ENCODE peak calls at places on chromosomes 4 and X, in ten cellular contexts. Q, X, D, F, G, O, N, E, M and V are unnamed samples.

GRCh38 chr4:16686195-16686594 is 212.2 kb downstream of the LDB2 start:
- DNase-seq in Q (no peak), X (peak; percentile 82), D (no peak), F (peak; percentile 97), G (peak; percentile 77), O (no peak), N (no peak), E (peak; percentile 98), M (peak; percentile 75), V (peak; percentile 68)

GRCh38 chr4:659851-660250 is 14.2 kb downstream of the ATP5ME start:
- DNase-seq in Q (no peak), X (no peak), D (no peak), F (no peak), G (no peak), O (no peak), N (no peak), E (no peak), M (no peak), V (no peak)

GRCh38 chr4:114780205-114780604 is 181.6 kb downstream of the UGT8 start:
- DNase-seq in Q (peak; percentile 9), X (no peak), D (no peak), F (peak; percentile 2), G (no peak), O (no peak), N (no peak), E (peak; percentile 19), M (no peak), V (no peak)

GRCh38 chr4:93852680-93853079 is 24.1 kb downstream of the ATOH1 start:
- DNase-seq in Q (no peak), X (no peak), D (no peak), F (no peak), G (no peak), O (no peak), N (no peak), E (no peak), M (no peak), V (no peak)

GRCh38 chrX:46015653-46016052 is 529.6 kb downstream of the ZNF674 start:
- DNase-seq in Q (no peak), X (no peak), D (no peak), F (no peak), G (no peak), O (no peak), N (no peak), E (no peak), M (no peak), V (no peak)

GRCh38 chr4:91288702-91289311 is 1015.0 kb upstream of the GRID2 start:
- DNase-seq in Q (no peak), X (no peak), D (no peak), F (no peak), G (no peak), O (no peak), N (no peak), E (no peak), M (no peak), V (no peak)

GRCh38 chr4:93687304-93687703 is 141.2 kb upstream of the ATOH1 start:
- DNase-seq in Q (no peak), X (no peak), D (no peak), F (no peak), G (no peak), O (no peak), N (no peak), E (no peak), M (no peak), V (no peak)

GRCh38 chr4:6941796-6942195 is 32.2 kb downstream of the TBC1D14 start:
- DNase-seq in Q (no peak), X (no peak), D (no peak), F (no peak), G (no peak), O (no peak), N (no peak), E (no peak), M (no peak), V (no peak)

GRCh38 chrX:133405498-133406180 is 9.7 kb downstream of the GPC4 start:
- DNase-seq in Q (no peak), X (no peak), D (no peak), F (no peak), G (peak; percentile 70), O (no peak), N (no peak), E (no peak), M (no peak), V (no peak)

GRCh38 chrX:129523076-129524055 is at the start of gene SMARCA1:
- DNase-seq in Q (no peak), X (peak; percentile 68), D (no peak), F (peak; percentile 60), G (peak; percentile 49), O (no peak), N (no peak), E (peak; percentile 61), M (peak; percentile 54), V (peak; percentile 62)

GRCh38 chr4:181957088-181957487 is 286.1 kb upstream of the TENM3 start:
- DNase-seq in Q (no peak), X (peak; percentile 69), D (no peak), F (peak; percentile 93), G (peak; percentile 78), O (no peak), N (no peak), E (peak; percentile 95), M (peak; percentile 88), V (peak; percentile 7)

GRCh38 chr4:177802665-177803064 is 360.4 kb upstream of the AGA start:
- DNase-seq in Q (no peak), X (no peak), D (no peak), F (no peak), G (no peak), O (no peak), N (no peak), E (no peak), M (no peak), V (no peak)

GRCh38 chrX:152937236-152937635 is 39.4 kb downstream of the ZNF185 start:
- DNase-seq in Q (no peak), X (no peak), D (no peak), F (no peak), G (no peak), O (no peak), N (no peak), E (no peak), M (no peak), V (no peak)

GRCh38 chrX:66408507-66408906 is 230.4 kb downstream of the EDA2R start:
- DNase-seq in Q (no peak), X (no peak), D (no peak), F (no peak), G (no peak), O (no peak), N (no peak), E (no peak), M (no peak), V (no peak)

GRCh38 chr4:87038837-87039715 is 104.3 kb downstream of the AFF1 start:
- DNase-seq in Q (no peak), X (peak; percentile 88), D (no peak), F (peak; percentile 91), G (peak; percentile 93), O (no peak), N (no peak), E (peak; percentile 94), M (peak; percentile 93), V (peak; percentile 83)

GRCh38 chr4:23979534-23979933 is 89.7 kb upstream of the PPARGC1A start:
- DNase-seq in Q (no peak), X (no peak), D (no peak), F (no peak), G (no peak), O (no peak), N (no peak), E (no peak), M (no peak), V (no peak)

GRCh38 chrX:106948641-106949040 is 28.4 kb downstream of the CLDN2 start:
- DNase-seq in Q (no peak), X (no peak), D (no peak), F (no peak), G (no peak), O (no peak), N (no peak), E (no peak), M (no peak), V (no peak)

GRCh38 chr4:6357476-6357875 is 87.8 kb downstream of the WFS1 start:
- DNase-seq in Q (no peak), X (no peak), D (no peak), F (no peak), G (no peak), O (no peak), N (no peak), E (no peak), M (no peak), V (no peak)

GRCh38 chr4:128169245-128169644 is 108.1 kb downstream of the LARP1B start:
- DNase-seq in Q (no peak), X (no peak), D (no peak), F (no peak), G (no peak), O (no peak), N (no peak), E (no peak), M (no peak), V (no peak)

GRCh38 chrX:134868766-134869495 is 121.9 kb upstream of the SMIM10 start:
- DNase-seq in Q (no peak), X (peak; percentile 69), D (no peak), F (peak; percentile 69), G (peak; percentile 89), O (no peak), N (no peak), E (peak; percentile 93), M (peak; percentile 63), V (peak; percentile 29)

GRCh38 chr4:110198472-110199419 is at the start of gene ELOVL6:
- DNase-seq in Q (peak; percentile 30), X (peak; percentile 70), D (peak; percentile 71), F (peak; percentile 79), G (peak; percentile 94), O (no peak), N (peak; percentile 10), E (peak; percentile 68), M (peak; percentile 68), V (peak; percentile 73)

GRCh38 chr4:160319221-160319867 is 1216.5 kb downstream of the RAPGEF2 start:
- DNase-seq in Q (no peak), X (no peak), D (no peak), F (no peak), G (peak; percentile 8), O (no peak), N (no peak), E (peak; percentile 49), M (peak; percentile 51), V (no peak)

GRCh38 chr4:163744861-163745260 is 250.4 kb downstream of the TMA16 start:
- DNase-seq in Q (no peak), X (no peak), D (no peak), F (no peak), G (no peak), O (no peak), N (no peak), E (no peak), M (no peak), V (no peak)

GRCh38 chr4:163332526-163333405 is at the start of gene NPY1R:
- DNase-seq in Q (no peak), X (peak; percentile 78), D (peak; percentile 69), F (peak; percentile 74), G (peak; percentile 75), O (no peak), N (no peak), E (peak; percentile 66), M (peak; percentile 67), V (peak; percentile 69)

GRCh38 chr4:151014521-151015457 is at the start of gene LRBA:
- DNase-seq in Q (peak; percentile 47), X (peak; percentile 43), D (peak; percentile 55), F (peak; percentile 68), G (peak; percentile 39), O (peak; percentile 78), N (peak; percentile 75), E (peak; percentile 26), M (peak; percentile 39), V (peak; percentile 63)

GRCh38 chr4:24991015-24991414 is 39.7 kb downstream of the LGI2 start:
- DNase-seq in Q (no peak), X (peak; percentile 51), D (no peak), F (peak; percentile 53), G (peak; percentile 5), O (no peak), N (no peak), E (peak; percentile 93), M (peak; percentile 41), V (no peak)

GRCh38 chr4:101037938-101038413 is 309.4 kb downstream of the PPP3CA start:
- DNase-seq in Q (no peak), X (no peak), D (no peak), F (peak; percentile 8), G (peak; percentile 10), O (no peak), N (no peak), E (no peak), M (no peak), V (no peak)

GRCh38 chr4:8192748-8193738 is 6.0 kb upstream of the SH3TC1 start:
- DNase-seq in Q (peak; percentile 64), X (peak; percentile 36), D (no peak), F (peak; percentile 23), G (peak; percentile 84), O (no peak), N (no peak), E (peak; percentile 34), M (peak; percentile 55), V (no peak)